ENCODE peak calls at places on chromosomes 16 and 17, in eight cellular contexts. One of them, this sample, is unnamed.
A peak's percentile ranks its signal among the peaks of the same experiment; 100 is the strongest.

GRCh38 chr17:34797724-34798123 is 163.5 kb downstream of the CCT6B start:
- DNase-seq in H54: peak; percentile 42
- DNase-seq in lung: no peak
- DNase-seq in A549: peak; percentile 11
- DNase-seq in fibroblast of gingiva: no peak
- DNase-seq in T follicular helper cell: no peak
- DNase-seq in AG20443: peak; percentile 71
- DNase-seq in activated naive CD4-positive, alpha-beta T cell treated with Interleukin-2 at 50 U/mL for 16 hours: no peak
- DNase-seq in this sample: peak; percentile 33

GRCh38 chr17:37802061-37802460 is 57.2 kb upstream of the HNF1B start:
- DNase-seq in H54: no peak
- DNase-seq in lung: no peak
- DNase-seq in A549: no peak
- DNase-seq in fibroblast of gingiva: no peak
- DNase-seq in T follicular helper cell: no peak
- DNase-seq in AG20443: no peak
- DNase-seq in activated naive CD4-positive, alpha-beta T cell treated with Interleukin-2 at 50 U/mL for 16 hours: no peak
- DNase-seq in this sample: no peak

GRCh38 chr17:11140028-11140427 is 101.0 kb upstream of the SHISA6 start:
- DNase-seq in H54: no peak
- DNase-seq in lung: no peak
- DNase-seq in A549: no peak
- DNase-seq in fibroblast of gingiva: no peak
- DNase-seq in T follicular helper cell: no peak
- DNase-seq in AG20443: no peak
- DNase-seq in activated naive CD4-positive, alpha-beta T cell treated with Interleukin-2 at 50 U/mL for 16 hours: no peak
- DNase-seq in this sample: no peak

GRCh38 chr17:67594115-67594878 is 123.4 kb upstream of the NOL11 start:
- DNase-seq in H54: no peak
- DNase-seq in lung: no peak
- DNase-seq in A549: no peak
- DNase-seq in fibroblast of gingiva: no peak
- DNase-seq in T follicular helper cell: no peak
- DNase-seq in AG20443: no peak
- DNase-seq in activated naive CD4-positive, alpha-beta T cell treated with Interleukin-2 at 50 U/mL for 16 hours: no peak
- DNase-seq in this sample: no peak

GRCh38 chr17:9002236-9002609 is 19.1 kb upstream of the NTN1 start:
- DNase-seq in H54: no peak
- DNase-seq in lung: no peak
- DNase-seq in A549: no peak
- DNase-seq in fibroblast of gingiva: no peak
- DNase-seq in T follicular helper cell: no peak
- DNase-seq in AG20443: no peak
- DNase-seq in activated naive CD4-positive, alpha-beta T cell treated with Interleukin-2 at 50 U/mL for 16 hours: no peak
- DNase-seq in this sample: no peak

GRCh38 chr16:89638455-89638854 is 19.1 kb downstream of the CHMP1A start:
- DNase-seq in H54: no peak
- DNase-seq in lung: no peak
- DNase-seq in A549: no peak
- DNase-seq in fibroblast of gingiva: no peak
- DNase-seq in T follicular helper cell: no peak
- DNase-seq in AG20443: no peak
- DNase-seq in activated naive CD4-positive, alpha-beta T cell treated with Interleukin-2 at 50 U/mL for 16 hours: no peak
- DNase-seq in this sample: no peak

GRCh38 chr17:74280093-74280513 is 6.1 kb downstream of the DNAI2 start:
- DNase-seq in H54: no peak
- DNase-seq in lung: no peak
- DNase-seq in A549: no peak
- DNase-seq in fibroblast of gingiva: no peak
- DNase-seq in T follicular helper cell: peak; percentile 34
- DNase-seq in AG20443: no peak
- DNase-seq in activated naive CD4-positive, alpha-beta T cell treated with Interleukin-2 at 50 U/mL for 16 hours: peak; percentile 65
- DNase-seq in this sample: no peak

GRCh38 chr17:76268015-76268749 is 3.0 kb downstream of the UBALD2 start:
- DNase-seq in H54: no peak
- DNase-seq in lung: peak; percentile 81
- DNase-seq in A549: no peak
- DNase-seq in fibroblast of gingiva: peak; percentile 81
- DNase-seq in T follicular helper cell: peak; percentile 61
- DNase-seq in AG20443: peak; percentile 77
- DNase-seq in activated naive CD4-positive, alpha-beta T cell treated with Interleukin-2 at 50 U/mL for 16 hours: peak; percentile 79
- DNase-seq in this sample: peak; percentile 76

GRCh38 chr16:2210386-2211365 is at the start of gene BRICD5:
- DNase-seq in H54: no peak
- DNase-seq in lung: no peak
- DNase-seq in A549: no peak
- DNase-seq in fibroblast of gingiva: no peak
- DNase-seq in T follicular helper cell: no peak
- DNase-seq in AG20443: peak; percentile 48
- DNase-seq in activated naive CD4-positive, alpha-beta T cell treated with Interleukin-2 at 50 U/mL for 16 hours: no peak
- DNase-seq in this sample: no peak

GRCh38 chr17:29168079-29168758 is 12.0 kb downstream of the MYO18A start:
- DNase-seq in H54: no peak
- DNase-seq in lung: no peak
- DNase-seq in A549: no peak
- DNase-seq in fibroblast of gingiva: no peak
- DNase-seq in T follicular helper cell: no peak
- DNase-seq in AG20443: peak; percentile 17
- DNase-seq in activated naive CD4-positive, alpha-beta T cell treated with Interleukin-2 at 50 U/mL for 16 hours: no peak
- DNase-seq in this sample: peak; percentile 38

This sample was measured in dermis microvascular lymphatic vessel endothelial cell.